ENCODE peak calls at places on chromosome 21, in eight cellular contexts. W is Calu3; B is EH; H is Karpas-422; J is aorta; K is stimulated activated CD4-positive, alpha-beta T cell treated with anti-CD3 and anti-CD28 coated beads, TNF-alpha, amount 100 ng/mL, for 48 hours; L is dermis microvascular lymphatic vessel endothelial cell; S is AG04450. O is an unnamed sample.

GRCh38 chr21:31198575-31198974 is 145.5 kb downstream of the TIAM1 start:
- DNase-seq in W (peak), B (peak), H (peak), J (no peak), K (no peak), L (peak), S (peak), O (no peak)

GRCh38 chr21:35994605-35995004 is 65.7 kb downstream of the SETD4 start:
- DNase-seq in W (no peak), B (no peak), H (no peak), J (no peak), K (no peak), L (no peak), S (no peak), O (no peak)

GRCh38 chr21:41703857-41704501 is 62.9 kb downstream of the RIPK4 start:
- DNase-seq in W (peak), B (no peak), H (no peak), J (no peak), K (no peak), L (no peak), S (no peak), O (no peak)

GRCh38 chr21:20570824-20571232 is 427.4 kb upstream of the NCAM2 start:
- DNase-seq in W (no peak), B (no peak), H (no peak), J (no peak), K (no peak), L (no peak), S (no peak), O (no peak)

GRCh38 chr21:8993284-8993942 is 1528.0 kb upstream of the TPTE start:
- DNase-seq in W (peak), B (no peak), H (peak), J (no peak), K (no peak), L (no peak), S (no peak), O (no peak)

GRCh38 chr21:24727803-24728425 is 879.4 kb downstream of the MRPL39 start:
- DNase-seq in W (no peak), B (no peak), H (no peak), J (no peak), K (no peak), L (no peak), S (peak), O (no peak)

GRCh38 chr21:41360072-41360821 is 1.6 kb upstream of the MX2 start:
- DNase-seq in W (peak), B (peak), H (no peak), J (peak), K (no peak), L (peak), S (peak), O (no peak)

GRCh38 chr21:16608209-16608830 is 878.5 kb downstream of the USP25 start:
- DNase-seq in W (no peak), B (no peak), H (no peak), J (no peak), K (no peak), L (peak), S (no peak), O (no peak)

GRCh38 chr21:42513151-42513984 is at the start of gene SLC37A1:
- DNase-seq in W (peak), B (no peak), H (peak), J (no peak), K (no peak), L (no peak), S (no peak), O (no peak)

GRCh38 chr21:43654806-43655489 is 4.3 kb downstream of the HSF2BP start:
- DNase-seq in W (no peak), B (peak), H (no peak), J (no peak), K (no peak), L (peak), S (no peak), O (peak)

GRCh38 chr21:33449650-33450049 is 30.1 kb downstream of the TMEM50B start:
- DNase-seq in W (no peak), B (no peak), H (no peak), J (no peak), K (no peak), L (no peak), S (no peak), O (no peak)

GRCh38 chr21:25735221-25735894 is 586 bp downstream of the GABPA start:
- DNase-seq in W (peak), B (peak), H (peak), J (peak), K (peak), L (peak), S (peak), O (peak)

O was measured in HFF-Myc.